ENCODE peak calls at places on chromosomes 7 and 10, in four cellular contexts. E, N, O and B are unnamed samples. For H3K4me1, the result is how much of the 10 kb centered on the place peaks cover.

GRCh38 chr7:93171606-93172226 is 23.5 kb upstream of the SAMD9L start:
- DNase-seq in O (no peak), N (no peak), E (no peak), B (no peak)

GRCh38 chr10:29512460-29512974 is 122.3 kb downstream of the SVIL start:
- DNase-seq in O (no peak), E (no peak), N (no peak), B (no peak)

GRCh38 chr7:101998029-101998903 is 180.8 kb downstream of the CUX1 start:
- DNase-seq in E (no peak), N (no peak), O (no peak), B (no peak)

GRCh38 chr10:70498970-70499828 is 20.6 kb downstream of the PALD1 start:
- DNase-seq in N (no peak), E (no peak), O (no peak), B (no peak)

GRCh38 chr7:23544913-23545354 is 13.2 kb upstream of the TRA2A start:
- DNase-seq in O (no peak), N (no peak), E (peak), B (peak)

GRCh38 chr10:66783296-66783695 is 142.5 kb upstream of the LRRTM3 start:
- DNase-seq in O (no peak), E (no peak), N (no peak), B (no peak)

GRCh38 chr7:70647801-70648491 is 484.0 kb upstream of the GALNT17 start:
- DNase-seq in E (no peak), O (no peak), N (no peak), B (no peak)

GRCh38 chr7:80318081-80318480 is 183.4 kb downstream of the GNAI1 start:
- DNase-seq in E (peak), O (no peak), N (no peak), B (no peak)

GRCh38 chr7:23530901-23531793 is 634 bp downstream of the TRA2A start:
- DNase-seq in N (peak), E (peak), O (peak), B (peak)

GRCh38 chr10:115914475-115914874 is 358.5 kb downstream of the GFRA1 start:
- DNase-seq in O (no peak), E (no peak), N (no peak), B (no peak)

GRCh38 chr7:151231964-151232271 is 365 bp upstream of the CHPF2 start:
- DNase-seq in N (no peak), O (no peak), E (no peak), B (no peak)

GRCh38 chr10:65719790-65720189 is 1206.0 kb upstream of the LRRTM3 start:
- DNase-seq in E (no peak), O (no peak), N (no peak), B (no peak)

GRCh38 chr7:44140341-44140740 is 791 bp downstream of the MYL7 start:
- DNase-seq in E (no peak), N (no peak), O (no peak), B (no peak)

GRCh38 chr10:129969528-129970264 is 5.6 kb upstream of the EBF3 start:
- DNase-seq in N (peak), O (no peak), E (no peak), B (no peak)

GRCh38 chr10:130968964-130969363 is 342.6 kb downstream of the TCERG1L start:
- DNase-seq in E (no peak), O (no peak), N (no peak), B (no peak)

GRCh38 chr7:141575654-141576448 is 24.6 kb downstream of the AGK start:
- DNase-seq in N (no peak), E (no peak), O (no peak), B (peak)

GRCh38 chr10:4541292-4541691 is 284.7 kb upstream of the AKR1E2 start:
- DNase-seq in N (no peak), O (no peak), E (no peak), B (no peak)

GRCh38 chr10:125041856-125042506 is 100.1 kb downstream of the ZRANB1 start:
- DNase-seq in O (no peak), N (no peak), E (no peak), B (no peak)

GRCh38 chr10:6218692-6219493 is 16.2 kb downstream of the PFKFB3 start:
- DNase-seq in O (no peak), E (no peak), N (peak), B (no peak)

GRCh38 chr7:255038-255435 is 34.9 kb upstream of the FOXL3 start:
- DNase-seq in N (no peak), E (no peak), O (no peak), B (no peak)

GRCh38 chr7:48180981-48181380 is 9.7 kb downstream of the ABCA13 start:
- DNase-seq in N (no peak), O (no peak), E (no peak), B (no peak)

GRCh38 chr7:6516387-6516983 is 34.8 kb downstream of the GRID2IP start:
- DNase-seq in O (peak), E (peak), N (peak), B (peak)

GRCh38 chr7:22688034-22688433 is 39.0 kb upstream of the IL6 start:
- DNase-seq in O (no peak), N (no peak), E (no peak), B (no peak)

GRCh38 chr7:150402671-150403321 is 23.7 kb downstream of the ZNF775 start:
- DNase-seq in O (no peak), N (no peak), E (no peak), B (no peak)

GRCh38 chr10:102775973-102776669 is 32.4 kb downstream of the WBP1L start:
- DNase-seq in O (peak), N (no peak), E (peak), B (peak)

GRCh38 chr7:150974468-150975391 is 3.4 kb downstream of the KCNH2 start:
- DNase-seq in O (peak), N (no peak), E (no peak), B (no peak)

GRCh38 chr7:25006225-25006624 is 26.2 kb upstream of the OSBPL3 start:
- DNase-seq in N (no peak), E (no peak), O (no peak), B (no peak)

GRCh38 chr7:32611700-32612099 is 116.4 kb downstream of the AVL9 start:
- DNase-seq in N (no peak), E (no peak), O (no peak), B (no peak)

GRCh38 chr10:24597961-24598360 is 125.7 kb downstream of the ARHGAP21 start:
- DNase-seq in N (no peak), O (no peak), E (no peak), B (no peak)

GRCh38 chr10:33120700-33121099 is 162.7 kb upstream of the ITGB1 start:
- DNase-seq in E (no peak), N (no peak), O (no peak), B (no peak)
- H3K4me1 ChIP-seq in E (under half), N (under half), O (under half), B (under half)

GRCh38 chr7:41701542-41701941 is 1.3 kb downstream of the INHBA start:
- DNase-seq in E (no peak), O (no peak), N (no peak), B (no peak)
- H3K4me3 ChIP-seq in E (peak), O (no peak), N (peak), B (peak)

GRCh38 chr10:120428754-120429153 is 28.3 kb upstream of the PLPP4 start:
- DNase-seq in E (no peak), O (no peak), N (no peak), B (no peak)

GRCh38 chr10:120426306-120426705 is 30.7 kb upstream of the PLPP4 start:
- DNase-seq in O (no peak), N (no peak), E (no peak), B (no peak)

GRCh38 chr10:120432209-120432608 is 24.8 kb upstream of the PLPP4 start:
- DNase-seq in E (no peak), O (no peak), N (no peak), B (no peak)

GRCh38 chr10:120431356-120431755 is 25.7 kb upstream of the PLPP4 start:
- DNase-seq in O (no peak), E (no peak), N (no peak), B (no peak)

GRCh38 chr10:120429395-120429794 is 27.6 kb upstream of the PLPP4 start:
- DNase-seq in N (no peak), O (no peak), E (no peak), B (no peak)
- H3K4me1 ChIP-seq in N (under half), O (under half), E (under half), B (under half)

GRCh38 chr7:94907026-94907419 is 371 bp upstream of the PPP1R9A start:
- DNase-seq in N (no peak), O (no peak), E (no peak), B (no peak)

GRCh38 chr7:94909023-94909466 is 1.7 kb downstream of the PPP1R9A start:
- DNase-seq in N (peak), O (no peak), E (no peak), B (no peak)

GRCh38 chr7:94906035-94906796 is 1.2 kb upstream of the PPP1R9A start:
- DNase-seq in O (no peak), E (no peak), N (no peak), B (no peak)

GRCh38 chr7:94908204-94909022 is 1.0 kb downstream of the PPP1R9A start:
- DNase-seq in N (peak), O (peak), E (peak), B (no peak)

DNA sequence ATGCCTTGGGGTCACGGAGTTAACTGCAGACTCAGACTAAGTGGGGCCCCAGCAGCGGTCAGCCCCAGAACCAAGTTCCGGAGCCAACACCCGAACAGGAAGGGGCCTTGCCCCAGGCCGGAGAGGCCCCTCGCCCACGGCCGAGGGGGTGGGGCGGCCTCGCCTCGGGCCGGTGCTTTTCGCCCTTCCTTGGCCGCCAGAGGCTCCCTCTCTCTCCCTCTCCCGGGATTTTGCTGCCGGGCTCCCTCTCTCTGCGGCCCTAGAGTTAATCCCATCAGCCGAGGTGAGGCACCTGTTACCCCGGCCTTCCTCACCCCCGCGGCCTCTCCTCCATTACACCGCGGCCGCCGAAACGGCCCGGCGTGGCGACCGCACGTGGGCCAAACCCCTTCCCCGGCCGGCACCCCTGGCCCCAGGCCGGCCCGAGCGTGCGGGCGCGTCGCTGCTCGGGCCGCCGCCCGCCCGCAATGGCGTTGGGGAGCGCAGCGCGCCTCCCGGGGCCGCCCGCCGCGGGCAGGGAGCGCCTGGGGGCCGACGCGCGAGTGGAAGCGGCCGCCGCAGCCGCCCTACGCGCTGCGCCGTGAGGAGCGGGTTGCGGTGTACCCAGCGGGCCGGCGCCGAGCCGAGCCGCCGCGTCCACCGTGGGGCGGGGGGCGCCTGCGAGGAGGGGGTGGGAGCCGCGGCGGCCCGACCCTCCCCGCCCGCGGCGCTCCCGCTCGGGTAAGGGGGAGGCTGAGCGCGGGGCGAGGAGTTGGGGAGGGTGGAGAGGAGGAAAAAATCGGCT is at the start of gene PPP1R9A:
- DNase-seq in N (peak), E (peak), O (peak), B (no peak)
- H3K4me3 ChIP-seq in N (peak), E (peak), O (peak), B (peak)

DNA sequence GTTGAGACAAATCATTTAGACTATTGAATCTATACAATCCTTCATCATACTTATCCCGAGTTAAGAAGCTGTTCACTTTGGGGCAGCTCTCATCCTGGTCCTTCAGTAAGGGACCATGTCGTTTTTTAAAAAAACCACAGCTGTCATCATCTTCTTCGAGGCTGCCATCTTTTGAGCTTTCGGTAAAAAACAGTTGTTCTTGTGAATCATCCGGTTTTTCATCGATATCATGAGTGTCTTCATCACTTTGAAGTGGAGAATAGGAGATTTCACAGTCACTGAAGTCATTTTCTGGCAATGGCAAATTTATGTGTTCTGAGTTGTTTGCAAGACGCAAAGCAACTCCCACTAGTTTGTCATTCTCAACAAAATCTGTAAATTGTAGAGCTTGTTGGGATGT is 3.9 kb downstream of the DCLRE1A start:
- DNase-seq in N (no peak), E (no peak), O (no peak), B (no peak)
- H3K4me1 ChIP-seq in N (under half), E (under half), O (under half), B (under half)

DNA sequence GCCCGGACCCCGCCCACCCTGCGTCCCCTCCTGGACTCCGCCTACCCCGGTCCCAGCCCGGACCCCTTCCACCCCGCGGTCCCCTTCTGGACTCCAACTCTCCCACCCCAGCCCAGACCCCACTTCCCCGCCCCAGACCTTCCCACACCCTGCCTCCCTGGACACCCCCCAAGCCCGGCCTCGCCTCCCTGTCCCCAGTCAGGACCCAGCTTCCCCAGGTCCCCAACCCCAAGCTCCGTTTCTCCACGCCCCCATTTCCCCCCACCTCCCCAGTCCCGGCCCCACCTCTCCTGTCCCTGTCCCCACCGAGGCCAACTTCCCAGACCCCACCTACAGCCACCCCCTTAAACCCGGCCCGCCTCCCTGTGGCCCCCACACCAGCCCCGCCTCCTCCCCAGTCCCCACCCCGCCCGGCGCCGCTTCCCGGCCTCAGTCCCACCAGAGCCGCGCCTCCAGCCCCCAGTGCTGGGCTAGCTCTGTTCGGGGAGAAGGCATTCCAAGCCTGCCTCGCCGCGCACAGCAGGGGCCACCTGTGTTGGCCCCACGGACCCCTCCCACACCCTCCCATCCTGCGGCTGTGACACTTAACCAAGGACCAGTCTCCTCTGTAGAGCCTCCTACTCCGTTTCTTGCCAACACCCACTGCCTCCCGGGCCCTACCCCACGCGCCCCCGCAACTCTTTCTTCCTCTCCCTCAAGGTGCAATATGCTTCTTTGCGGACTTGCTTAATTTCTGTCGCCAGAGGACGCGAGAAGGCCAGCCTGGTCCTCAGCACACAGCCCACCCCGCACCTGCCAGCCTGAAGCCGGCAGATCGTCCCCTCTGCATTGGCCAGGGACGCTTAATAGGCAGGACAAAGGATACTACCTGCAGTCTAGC is 736 bp upstream of the ITIH5 start:
- DNase-seq in N (peak), O (no peak), E (no peak), B (no peak)
- H3K4me3 ChIP-seq in N (no peak), O (peak), E (peak), B (peak)